ENCODE peak calls at places on chromosomes 12 and 14, in eight cellular contexts. N is head of caudate nucleus; Y is HCT116; U is naive B cell; D is activated T-cell treated with anti-CD3 and anti-CD28 coated beads, Interleukin-2, amount 50 U/mL, for 72 hours; E is lower leg skin; C is left cardiac atrium; B is T-helper 1 cell. T is an unnamed sample.

GRCh38 chr12:89525002-89525823 is 617 bp upstream of the GALNT4 start:
- DNase-seq in C (peak; percentile 66), N (peak; percentile 67), D (peak; percentile 59), E (no peak), B (peak; percentile 37), Y (no peak), U (no peak), T (no peak)

GRCh38 chr12:116423053-116423452 is 136.1 kb upstream of the MAP1LC3B2 start:
- DNase-seq in D (no peak), Y (no peak), C (no peak), E (no peak), B (no peak), U (no peak), N (no peak), T (no peak)

GRCh38 chr14:94334837-94335236 is 11.7 kb upstream of the SERPINA6 start:
- DNase-seq in C (no peak), D (no peak), B (no peak), U (no peak), N (no peak), E (no peak), Y (no peak), T (peak; percentile 59)

GRCh38 chr12:91804533-91804932 is 341.1 kb downstream of the BTG1 start:
- DNase-seq in N (no peak), C (no peak), B (no peak), Y (peak; percentile 81), D (no peak), E (no peak), U (no peak), T (no peak)

GRCh38 chr12:121530600-121531355 is 50.0 kb downstream of the KDM2B start:
- DNase-seq in Y (no peak), B (peak; percentile 65), C (peak; percentile 92), U (peak; percentile 66), E (peak; percentile 65), D (peak; percentile 76), N (peak; percentile 57), T (no peak)

GRCh38 chr12:38906482-38907170 is 1.2 kb upstream of the CPNE8 start:
- DNase-seq in D (peak; percentile 76), U (peak; percentile 49), Y (peak; percentile 74), E (peak; percentile 82), N (peak; percentile 88), C (peak; percentile 91), B (peak; percentile 51), T (peak; percentile 67)

GRCh38 chr12:107179883-107180282 is 86.5 kb upstream of the CRY1 start:
- DNase-seq in C (no peak), N (no peak), Y (no peak), U (no peak), D (no peak), E (no peak), B (no peak), T (no peak)

GRCh38 chr12:47779301-47779942 is 6.4 kb downstream of the SLC48A1 start:
- DNase-seq in C (peak; percentile 85), D (peak; percentile 92), N (peak; percentile 95), U (peak; percentile 84), B (peak; percentile 89), Y (peak; percentile 61), E (peak; percentile 90), T (peak; percentile 44)

GRCh38 chr12:63020269-63020668 is 85.3 kb upstream of the PPM1H start:
- DNase-seq in B (no peak), Y (no peak), D (no peak), N (no peak), E (no peak), C (no peak), U (no peak), T (no peak)

GRCh38 chr12:15863984-15864383 is 18.2 kb upstream of the STRAP start:
- DNase-seq in C (no peak), B (no peak), N (no peak), Y (no peak), E (no peak), U (peak; percentile 33), D (no peak), T (no peak)

GRCh38 chr12:120071493-120072020 is 45.0 kb downstream of the RAB35 start:
- DNase-seq in U (no peak), E (no peak), B (no peak), C (no peak), D (no peak), N (no peak), Y (no peak), T (no peak)

GRCh38 chr14:85579957-85580356 is 50.0 kb downstream of the FLRT2 start:
- DNase-seq in D (no peak), C (no peak), Y (no peak), B (no peak), U (no peak), E (no peak), N (no peak), T (no peak)

GRCh38 chr12:70581199-70581598 is 56.0 kb downstream of the PTPRB start:
- DNase-seq in E (no peak), N (no peak), D (no peak), B (no peak), Y (no peak), U (no peak), C (no peak), T (no peak)

GRCh38 chr12:19972325-19973288 is 395.7 kb upstream of the PDE3A start:
- DNase-seq in D (peak; percentile 14), N (no peak), E (no peak), C (no peak), B (no peak), Y (no peak), U (no peak), T (no peak)

GRCh38 chr14:104805941-104806624 is 5.2 kb downstream of the ZBTB42 start:
- DNase-seq in B (no peak), U (no peak), N (no peak), Y (no peak), C (no peak), E (no peak), D (no peak), T (no peak)

GRCh38 chr12:52007982-52008510 is 1.3 kb downstream of the TAMALIN start:
- DNase-seq in E (no peak), C (no peak), U (no peak), B (no peak), N (no peak), Y (no peak), D (no peak), T (no peak)

GRCh38 chr14:103541944-103542544 is 13.0 kb downstream of the TRMT61A start:
- DNase-seq in U (no peak), Y (no peak), N (no peak), E (no peak), B (no peak), D (no peak), C (peak; percentile 33), T (no peak)

GRCh38 chr12:121748571-121749265 is 36.2 kb downstream of the TMEM120B start:
- DNase-seq in C (peak; percentile 62), B (no peak), U (no peak), D (no peak), N (peak; percentile 62), E (no peak), Y (no peak), T (no peak)

GRCh38 chr12:65602579-65603295 is 221.5 kb upstream of the HMGA2 start:
- DNase-seq in B (no peak), C (peak; percentile 85), N (peak; percentile 80), D (peak; percentile 44), E (peak; percentile 76), U (no peak), Y (peak; percentile 94), T (no peak)

GRCh38 chr12:64968989-64969819 is 144.8 kb downstream of the TBC1D30 start:
- DNase-seq in U (no peak), B (no peak), N (no peak), D (no peak), E (no peak), C (no peak), Y (peak; percentile 16), T (no peak)

GRCh38 chr12:43151406-43152080 is 400.5 kb downstream of the ADAMTS20 start:
- DNase-seq in N (no peak), B (no peak), E (no peak), U (no peak), C (no peak), D (no peak), Y (no peak), T (no peak)

GRCh38 chr14:79543966-79544365 is 667.3 kb downstream of the DIO2 start:
- DNase-seq in N (no peak), D (no peak), B (no peak), E (no peak), C (no peak), Y (no peak), U (no peak), T (no peak)

GRCh38 chr12:6315704-6316597 is 5.5 kb downstream of the PLEKHG6 start:
- DNase-seq in D (no peak), N (no peak), E (no peak), B (no peak), U (no peak), Y (no peak), C (peak; percentile 24), T (no peak)

GRCh38 chr12:13242926-13243325 is 46.4 kb downstream of the EMP1 start:
- DNase-seq in U (no peak), B (no peak), N (no peak), Y (no peak), C (no peak), D (no peak), E (no peak), T (no peak)

T was measured in SHP77 treated with DMSO at 0.1 percent for 48 hours.